ENCODE peak calls at places on chromosome X, in four cellular contexts. J, S, C and H are unnamed samples.

GRCh38 chrX:106933538-106933961 is 13.3 kb downstream of the CLDN2 start:
- DNase-seq in J (no peak), S (peak), C (no peak), H (no peak)

GRCh38 chrX:119757979-119758681 is at the start of gene SOWAHD:
- DNase-seq in J (no peak), S (peak), C (peak), H (no peak)

GRCh38 chrX:12441376-12442128 is 303.3 kb downstream of the FRMPD4 start:
- DNase-seq in J (no peak), S (no peak), C (no peak), H (peak)

GRCh38 chrX:84735025-84735424 is 232.8 kb upstream of the HDX start:
- DNase-seq in J (no peak), S (no peak), C (no peak), H (no peak)

GRCh38 chrX:48531359-48531954 is 8.1 kb upstream of the TBC1D25 start:
- DNase-seq in J (no peak), S (no peak), C (no peak), H (peak)

GRCh38 chrX:9790866-9791265 is 4.6 kb downstream of the SHROOM2 start:
- DNase-seq in J (no peak), S (no peak), C (no peak), H (no peak)

GRCh38 chrX:134600714-134601113 is 57.6 kb downstream of the PLAC1 start:
- DNase-seq in J (no peak), S (no peak), C (peak), H (peak)

GRCh38 chrX:24145340-24146186 is 4.0 kb upstream of the ZFX start:
- DNase-seq in J (no peak), S (no peak), C (no peak), H (peak)

GRCh38 chrX:98627645-98628044 is 1743.9 kb downstream of the RPA4 start:
- DNase-seq in J (no peak), S (no peak), C (no peak), H (no peak)

GRCh38 chrX:34879361-34879760 is 63.2 kb upstream of the FAM47B start:
- DNase-seq in J (no peak), S (no peak), C (no peak), H (no peak)

GRCh38 chrX:100207331-100208024 is 202.6 kb downstream of the PCDH19 start:
- DNase-seq in J (no peak), S (no peak), C (peak), H (no peak)

GRCh38 chrX:78329486-78329885 is 2.1 kb upstream of the CYSLTR1 start:
- DNase-seq in J (no peak), S (peak), C (peak), H (no peak)

GRCh38 chrX:327660-328126 is 9.1 kb upstream of the GTPBP6 start:
- DNase-seq in J (no peak), S (no peak), C (no peak), H (no peak)

GRCh38 chrX:135543924-135544323 is 23.5 kb downstream of the INTS6L start:
- DNase-seq in J (no peak), S (no peak), C (peak), H (no peak)

GRCh38 chrX:70480660-70481018 is 36.0 kb downstream of the DLG3 start:
- DNase-seq in J (no peak), S (no peak), C (no peak), H (no peak)

GRCh38 chrX:119401569-119401968 is 2.4 kb downstream of the SLC25A43 start:
- DNase-seq in J (no peak), S (no peak), C (no peak), H (no peak)

GRCh38 chrX:63453571-63453970 is 102.4 kb upstream of the SPIN4 start:
- DNase-seq in J (no peak), S (no peak), C (no peak), H (no peak)

GRCh38 chrX:107629533-107629909 is 1.2 kb downstream of the PRPS1 start:
- DNase-seq in J (no peak), S (no peak), C (peak), H (no peak)

GRCh38 chrX:7828594-7828993 is 14.4 kb upstream of the VCX start:
- DNase-seq in J (no peak), S (no peak), C (peak), H (no peak)

GRCh38 chrX:24760601-24761000 is 66.9 kb downstream of the POLA1 start:
- DNase-seq in J (no peak), S (no peak), C (no peak), H (peak)

GRCh38 chrX:42732506-42732905 is 45.5 kb downstream of the PPP1R2C start:
- DNase-seq in J (no peak), S (no peak), C (no peak), H (no peak)

GRCh38 chrX:87679849-87680248 is 162.2 kb downstream of the KLHL4 start:
- DNase-seq in J (peak), S (no peak), C (no peak), H (no peak)

GRCh38 chrX:44036336-44036735 is 63.1 kb upstream of the NDP start:
- DNase-seq in J (no peak), S (no peak), C (no peak), H (peak)

GRCh38 chrX:110561036-110561435 is 202.4 kb downstream of the RTL9 start:
- DNase-seq in J (no peak), S (no peak), C (no peak), H (no peak)

GRCh38 chrX:55127692-55128091 is 38.9 kb downstream of the PAGE2 start:
- DNase-seq in J (no peak), S (no peak), C (no peak), H (no peak)

GRCh38 chrX:127879585-127879984 is 172.6 kb downstream of the ACTRT1 start:
- DNase-seq in J (no peak), S (no peak), C (no peak), H (no peak)

GRCh38 chrX:44106864-44107263 is 133.7 kb upstream of the NDP start:
- DNase-seq in J (no peak), S (no peak), C (no peak), H (no peak)

GRCh38 chrX:47264507-47265173 is 31.8 kb downstream of the USP11 start:
- DNase-seq in J (no peak), S (no peak), C (no peak), H (no peak)

GRCh38 chrX:110210417-110211139 is 107.3 kb downstream of the AMMECR1 start:
- DNase-seq in J (no peak), S (no peak), C (no peak), H (peak)

DNA sequence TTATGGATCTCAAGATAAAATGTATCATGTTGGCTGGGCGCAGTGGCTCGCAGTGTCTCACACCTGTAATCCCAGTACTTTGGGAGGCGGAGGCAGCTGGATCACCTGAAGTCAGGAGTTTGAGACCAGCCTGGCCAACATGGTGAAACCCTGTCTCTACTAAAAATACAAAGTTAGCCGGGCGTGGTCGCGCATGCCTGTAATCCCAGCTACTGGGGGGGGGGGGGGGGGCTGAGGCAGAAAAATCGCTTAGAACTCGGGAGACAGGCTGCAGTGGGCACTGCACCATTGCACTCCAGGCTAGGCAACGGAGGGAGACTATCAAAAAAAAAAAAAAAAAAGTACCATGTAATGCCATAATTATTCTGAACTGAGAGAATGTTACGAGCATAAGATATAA is 2.1 kb downstream of the RBMX start:
- DNase-seq in J (no peak), S (no peak), C (no peak), H (no peak)
- H3K4me3 ChIP-seq in J (peak), S (no peak), C (peak), H (peak)

GRCh38 chrX:2931612-2932011 is 2.5 kb upstream of the ARSD start:
- DNase-seq in J (no peak), S (no peak), C (no peak), H (no peak)

GRCh38 chrX:2931155-2931554 is 2.0 kb upstream of the ARSD start:
- DNase-seq in J (no peak), S (no peak), C (no peak), H (no peak)

GRCh38 chrX:2928583-2929434 is at the start of gene ARSD:
- DNase-seq in J (peak), S (peak), C (peak), H (peak)

GRCh38 chrX:2926664-2927275 is 2.4 kb downstream of the ARSD start:
- DNase-seq in J (no peak), S (no peak), C (no peak), H (no peak)

DNA sequence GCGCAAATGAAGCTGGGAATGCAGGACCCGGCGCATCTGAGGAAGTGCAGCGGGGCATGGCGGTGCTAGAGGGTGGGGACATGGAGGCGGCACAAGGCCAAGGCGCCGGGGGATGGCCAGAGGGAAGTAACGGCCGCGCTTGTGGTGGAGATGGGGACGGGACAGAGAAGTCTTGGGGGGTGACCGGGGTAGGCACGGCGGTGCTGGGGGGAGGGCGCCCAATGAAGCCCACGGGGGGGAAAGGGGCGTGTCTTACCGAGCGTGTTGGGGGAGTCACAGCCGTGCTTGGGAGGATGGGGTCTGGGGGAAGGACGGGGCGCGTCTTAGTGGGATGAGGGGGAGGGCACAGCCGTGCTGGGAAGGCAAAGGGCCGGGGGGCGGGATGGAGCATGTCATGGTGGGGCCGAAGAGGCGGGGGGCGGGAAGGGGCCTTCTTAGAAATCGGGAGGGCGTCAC is 984 bp downstream of the ARSD start:
- DNase-seq in J (peak), S (peak), C (no peak), H (peak)
- H3K4me3 ChIP-seq in J (peak), S (peak), C (no peak), H (peak)

GRCh38 chrX:39601193-39602085 is 496.3 kb downstream of the BCOR start:
- DNase-seq in J (no peak), S (no peak), C (no peak), H (no peak)
- H3K4me3 ChIP-seq in J (no peak), S (no peak), C (no peak), H (no peak)

GRCh38 chrX:131058136-131058868 is at the start of gene ARHGAP36:
- DNase-seq in J (no peak), S (no peak), C (no peak), H (no peak)
- H3K4me3 ChIP-seq in J (peak), S (no peak), C (no peak), H (peak)

DNA sequence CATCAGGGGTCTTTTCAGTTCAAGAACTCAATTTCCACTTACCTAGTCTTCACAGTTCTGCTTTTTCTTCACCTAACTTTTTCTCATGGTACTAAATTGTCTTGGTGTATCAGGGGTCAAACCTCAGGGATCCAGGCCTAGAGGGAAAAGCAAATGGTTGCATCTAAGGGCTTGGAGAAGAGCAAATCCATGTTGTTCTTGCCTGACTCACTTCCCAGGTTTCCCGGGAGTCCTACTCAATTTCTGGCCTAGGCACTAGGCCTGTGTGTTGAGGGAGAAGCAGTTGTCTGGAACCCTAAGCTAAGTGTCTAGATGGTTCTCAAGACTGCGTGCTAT is 191.9 kb upstream of the STK26 start:
- DNase-seq in J (no peak), S (no peak), C (no peak), H (no peak)
- H3K4me3 ChIP-seq in J (peak), S (no peak), C (no peak), H (no peak)

GRCh38 chrX:15751160-15751819 is 13.2 kb downstream of the CA5B start:
- DNase-seq in J (no peak), S (no peak), C (peak), H (peak)
- H3K4me3 ChIP-seq in J (no peak), S (no peak), C (no peak), H (no peak)

DNA sequence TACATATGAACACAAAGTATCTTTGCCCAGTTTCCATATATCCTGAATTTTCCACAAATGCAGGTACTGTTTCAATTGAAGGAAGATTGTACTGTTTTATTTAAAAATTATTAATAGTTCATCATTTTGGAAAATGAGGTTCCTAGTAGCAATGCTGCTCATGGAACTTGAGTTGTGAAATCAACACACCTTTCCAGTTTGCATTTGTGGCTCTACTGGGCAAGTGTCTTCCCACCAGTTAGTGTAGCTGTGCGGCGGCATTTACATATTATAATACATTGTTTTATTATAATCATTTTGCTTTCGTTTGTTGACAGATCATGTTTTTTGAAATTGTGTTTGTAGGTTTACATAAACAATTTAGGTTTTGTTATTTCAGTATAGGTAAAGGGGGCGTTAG is 2.0 kb upstream of the DDX3X start:
- DNase-seq in J (no peak), S (no peak), C (no peak), H (no peak)
- H3K4me3 ChIP-seq in J (no peak), S (peak), C (peak), H (peak)

DNA sequence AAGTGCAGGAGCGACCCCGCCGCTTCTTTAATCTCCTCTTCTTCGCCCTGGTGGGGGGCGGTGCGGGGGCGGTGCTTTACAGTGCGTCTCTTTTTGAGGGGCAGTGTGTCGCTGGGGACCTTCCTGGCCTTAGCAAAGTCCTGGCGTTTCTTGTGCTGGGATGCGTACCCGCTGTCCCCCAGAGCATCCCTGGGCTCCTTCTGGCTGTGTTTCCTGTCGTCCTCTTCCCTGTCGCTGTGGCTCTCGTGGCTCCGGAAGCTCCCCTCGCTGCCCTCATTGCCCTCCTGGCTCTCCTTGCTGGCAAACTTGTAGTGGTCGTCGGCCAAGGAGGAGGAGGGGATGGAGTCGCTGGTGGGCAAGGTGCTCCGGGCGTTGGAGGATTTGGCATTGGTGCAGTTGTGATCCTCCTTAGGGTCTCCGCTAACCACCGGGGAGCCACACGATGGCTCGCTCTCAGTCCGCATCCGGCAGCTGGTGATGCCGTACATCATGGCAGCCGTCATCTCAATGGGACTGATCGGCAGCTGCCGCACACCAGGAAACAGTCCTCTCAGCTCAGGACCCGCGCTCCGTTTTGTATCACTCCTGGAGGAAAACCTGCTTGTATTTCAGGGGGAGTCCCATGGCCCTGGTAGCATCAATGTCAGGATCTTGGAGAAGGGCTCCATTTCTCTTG is 30.4 kb upstream of the TMSB15A start:
- DNase-seq in J (no peak), S (no peak), C (no peak), H (no peak)
- H3K4me3 ChIP-seq in J (no peak), S (no peak), C (no peak), H (peak)

GRCh38 chrX:32562261-32562660 is 649.1 kb downstream of the DMD start:
- DNase-seq in J (no peak), S (no peak), C (no peak), H (no peak)
- H3K4me3 ChIP-seq in J (no peak), S (no peak), C (no peak), H (no peak)

GRCh38 chrX:153930011-153930910 is 4.2 kb upstream of the ARHGAP4 start:
- DNase-seq in J (no peak), S (no peak), C (no peak), H (no peak)

GRCh38 chrX:153929576-153929975 is 3.5 kb upstream of the ARHGAP4 start:
- DNase-seq in J (no peak), S (no peak), C (no peak), H (no peak)

GRCh38 chrX:153927686-153927935 is 1.5 kb upstream of the ARHGAP4 start:
- DNase-seq in J (no peak), S (no peak), C (no peak), H (no peak)

GRCh38 chrX:153927936-153928760 is 2.1 kb upstream of the ARHGAP4 start:
- DNase-seq in J (peak), S (peak), C (peak), H (peak)

DNA sequence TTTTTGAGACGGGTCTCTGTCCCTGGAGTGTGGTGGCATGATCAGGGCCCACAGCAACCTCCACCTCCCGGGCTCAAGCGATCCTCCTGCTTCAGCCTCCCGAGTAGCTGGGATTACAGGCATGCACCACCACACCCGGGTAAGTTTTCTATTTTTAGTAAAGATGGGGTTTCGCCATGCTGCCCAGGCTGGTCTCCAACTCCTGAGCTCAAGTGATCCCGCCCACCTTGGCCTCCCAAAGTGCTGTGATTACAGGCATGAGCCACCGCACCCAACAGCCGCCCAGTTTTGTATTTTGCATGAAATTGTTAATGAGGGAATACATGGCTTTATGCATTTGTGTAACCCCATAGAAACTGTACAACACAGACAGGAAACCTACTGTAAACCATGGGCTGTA is 2.8 kb upstream of the ARHGAP4 start:
- DNase-seq in J (no peak), S (no peak), C (no peak), H (no peak)
- H3K4me3 ChIP-seq in J (no peak), S (no peak), C (peak), H (peak)